ENCODE peak calls at places on chromosomes 2 and 18, in four cellular contexts. O is endodermal cell, W is fibroblast of mammary gland, B is H1. I is an unnamed sample.
A peak's percentile ranks its signal among the peaks of the same experiment; 100 is the strongest.

GRCh38 chr2:9709539-9710285 is 78.9 kb upstream of the YWHAQ start:
- DNase-seq in B (no peak), O (no peak), W (no peak), I (no peak)

GRCh38 chr18:10739152-10739551 is 213.3 kb downstream of the NAPG start:
- DNase-seq in O (no peak), W (no peak), B (no peak), I (no peak)

GRCh38 chr2:136247204-136247990 is 129.4 kb upstream of the CXCR4 start:
- DNase-seq in W (peak; percentile 72), B (no peak), O (no peak), I (no peak)

GRCh38 chr2:76194376-76194775 is 483.7 kb upstream of the GCFC2 start:
- DNase-seq in O (no peak), W (no peak), B (no peak), I (no peak)

GRCh38 chr2:206084870-206085741 is 868 bp downstream of the INO80D start:
- DNase-seq in W (no peak), B (no peak), O (peak; percentile 74), I (peak; percentile 75)

GRCh38 chr2:16604236-16604635 is 61.4 kb downstream of the CYRIA start:
- DNase-seq in B (no peak), O (peak; percentile 51), W (no peak), I (no peak)

GRCh38 chr18:4605222-4605621 is 150.1 kb upstream of the DLGAP1 start:
- DNase-seq in O (no peak), W (no peak), B (no peak), I (no peak)

GRCh38 chr2:127043367-127044164 is 63.4 kb downstream of the BIN1 start:
- DNase-seq in B (no peak), W (no peak), O (peak; percentile 63), I (peak; percentile 46)

GRCh38 chr2:231421051-231421580 is 25.6 kb downstream of the B3GNT7 start:
- DNase-seq in O (no peak), B (no peak), W (no peak), I (no peak)

GRCh38 chr2:36277876-36278523 is 77.6 kb upstream of the CRIM1 start:
- DNase-seq in W (no peak), O (no peak), B (no peak), I (no peak)

GRCh38 chr2:241202268-241202585 is 13.8 kb downstream of the ANO7 start:
- DNase-seq in B (no peak), W (no peak), O (no peak), I (no peak)

GRCh38 chr2:61557386-61557785 is 19.2 kb upstream of the XPO1 start:
- DNase-seq in B (no peak), O (no peak), W (no peak), I (no peak)

GRCh38 chr18:845152-845819 is 33.2 kb upstream of the YES1 start:
- DNase-seq in B (no peak), O (no peak), W (peak; percentile 91), I (no peak)

GRCh38 chr2:17662723-17663122 is 90.9 kb downstream of the SMC6 start:
- DNase-seq in W (no peak), B (no peak), O (no peak), I (no peak)

GRCh38 chr2:46383113-46383395 is 85.8 kb downstream of the EPAS1 start:
- DNase-seq in W (no peak), O (no peak), B (no peak), I (no peak)

GRCh38 chr2:127208313-127208712 is 11.8 kb downstream of the CYP27C1 start:
- DNase-seq in W (no peak), B (no peak), O (peak; percentile 88), I (no peak)

GRCh38 chr2:101696272-101697123 is 1.0 kb upstream of the MAP4K4 start:
- DNase-seq in O (no peak), B (peak; percentile 3), W (no peak), I (no peak)

GRCh38 chr2:61671561-61672315 is 133.6 kb upstream of the XPO1 start:
- DNase-seq in B (no peak), O (no peak), W (peak; percentile 23), I (no peak)

GRCh38 chr2:108971661-108972566 is 17.1 kb downstream of the EDAR start:
- DNase-seq in W (peak; percentile 65), O (no peak), B (no peak), I (no peak)

GRCh38 chr18:65941482-65941881 is 190.7 kb downstream of the CDH7 start:
- DNase-seq in B (no peak), W (no peak), O (no peak), I (no peak)

GRCh38 chr18:65936678-65937077 is 185.9 kb downstream of the CDH7 start:
- DNase-seq in O (no peak), B (no peak), W (no peak), I (no peak)

GRCh38 chr18:65937180-65937579 is 186.4 kb downstream of the CDH7 start:
- DNase-seq in O (no peak), W (no peak), B (no peak), I (no peak)

GRCh38 chr18:65942103-65942502 is 191.3 kb downstream of the CDH7 start:
- DNase-seq in B (no peak), O (no peak), W (no peak), I (no peak)

DNA sequence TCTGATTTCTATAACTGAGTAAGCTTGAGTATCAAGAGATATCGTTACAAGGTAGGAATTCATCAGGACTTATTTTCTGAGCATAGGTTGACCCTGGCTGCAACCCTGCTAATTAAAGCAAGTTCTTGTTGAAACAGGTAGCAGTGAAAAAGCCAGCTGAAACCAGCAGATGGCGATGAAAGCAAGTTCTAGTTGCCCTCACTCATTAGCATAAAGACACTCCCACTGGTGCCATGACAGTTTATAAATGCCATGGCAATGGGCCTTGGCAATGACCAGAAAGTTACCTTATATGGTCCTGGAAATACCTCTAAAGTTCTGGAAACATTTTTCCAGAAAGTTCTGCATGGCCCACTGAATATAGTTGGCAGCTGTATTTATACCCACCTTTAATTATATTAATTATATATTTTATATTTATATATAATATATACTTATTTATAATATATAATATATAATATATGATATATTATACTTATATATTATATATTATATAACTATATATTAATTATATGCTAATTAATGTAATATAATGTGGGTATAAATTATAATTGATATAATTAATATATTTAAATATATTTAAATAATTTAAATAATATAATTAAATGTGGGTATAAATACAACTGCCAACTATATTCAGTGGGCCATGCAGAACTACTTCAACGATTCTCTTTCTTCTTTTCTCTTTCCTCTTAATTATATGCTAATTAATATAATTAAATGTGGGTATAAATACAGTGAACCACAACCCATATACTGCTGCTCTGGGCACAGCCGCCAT is 188.0 kb downstream of the CDH7 start:
- DNase-seq in O (peak; percentile 88), B (peak; percentile 25), W (peak; percentile 9), I (no peak)
- TF ChIP-seq CTCF in O (peak; percentile 77), B (peak; percentile 2), W (peak; percentile 12), I (no peak)

GRCh38 chr2:71277536-71278103 is 50.7 kb upstream of the PAIP2B start:
- DNase-seq in W (peak; percentile 1), B (no peak), O (peak; percentile 89), I (no peak)
- TF ChIP-seq CTCF in W (peak; percentile 9), B (peak; percentile 37), O (peak; percentile 77), I (peak; percentile 21)

GRCh38 chr2:131105950-131106801 is 1.0 kb downstream of the PLEKHB2 start:
- DNase-seq in O (peak; percentile 72), B (no peak), W (peak; percentile 74), I (peak; percentile 74)

GRCh38 chr2:131104487-131105155 is 515 bp upstream of the PLEKHB2 start:
- DNase-seq in O (no peak), B (no peak), W (peak; percentile 80), I (peak; percentile 87)

DNA sequence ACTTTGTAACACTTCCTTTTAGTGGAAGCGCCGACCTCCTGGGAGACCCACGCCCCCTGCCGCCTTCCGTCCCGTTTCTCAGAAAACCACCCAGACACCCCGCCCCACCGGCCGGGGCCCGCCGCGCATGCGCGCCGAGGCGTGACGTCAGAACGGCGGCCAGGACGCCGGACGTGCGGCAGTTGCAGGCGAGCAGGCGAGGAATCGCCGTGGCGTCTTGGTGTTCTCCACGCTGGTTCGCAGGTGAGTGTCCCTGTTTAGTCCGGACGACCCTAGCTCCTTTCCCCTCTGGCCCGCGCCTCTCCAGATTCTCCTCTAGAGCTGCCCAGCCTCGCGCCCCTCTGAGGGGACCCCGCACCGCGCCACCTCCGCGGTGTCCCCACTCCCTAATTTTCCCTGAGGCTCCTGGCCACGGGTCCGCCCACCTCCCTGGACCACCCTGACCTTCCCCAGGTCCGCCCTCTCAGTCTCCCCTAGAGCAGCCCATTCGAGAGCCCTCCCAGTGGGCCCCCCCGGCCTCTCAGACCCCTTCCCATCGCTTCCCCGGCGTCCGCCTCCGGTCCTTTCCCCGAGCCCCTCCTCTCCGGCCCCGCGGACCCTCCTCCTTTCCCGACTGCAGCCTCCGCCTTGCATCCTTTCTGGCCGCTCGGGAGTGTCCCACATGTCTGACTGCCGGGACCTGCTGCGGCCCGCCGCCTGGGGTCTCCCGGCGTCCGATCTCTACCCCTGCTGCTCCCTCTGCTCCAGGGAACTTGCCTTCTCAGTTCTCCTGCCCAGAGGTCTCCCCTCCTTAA is at the start of gene PLEKHB2:
- DNase-seq in W (peak; percentile 83), B (peak; percentile 68), O (peak; percentile 97), I (peak; percentile 95)
- TF ChIP-seq CTCF in W (no peak), B (no peak), O (peak; percentile 60), I (no peak)

GRCh38 chr2:48946444-48947048 is 191.0 kb upstream of the LHCGR start:
- DNase-seq in O (peak; percentile 49), W (peak; percentile 40), B (no peak), I (no peak)
- TF ChIP-seq CTCF in O (peak; percentile 96), W (peak; percentile 78), B (no peak), I (peak; percentile 82)

GRCh38 chr18:63022429-63023022 is 297.0 kb downstream of the BCL2 start:
- DNase-seq in W (no peak), O (peak; percentile 91), B (peak; percentile 27), I (no peak)
- TF ChIP-seq CTCF in W (peak; percentile 27), O (peak; percentile 91), B (peak; percentile 100), I (no peak)

I was measured in coronary artery.